ENCODE peak calls at places on chromosome 18, in ten cellular contexts. G is stimulated activated CD4-positive, alpha-beta T cell treated with anti-CD3 and anti-CD28 coated beads, Interleukin-2, amount 100 ng/mL, for 48 hours; M is NCI-H2029; E is HS-27A; I is aorta; J is NCI-H446; N is spleen; Y is 8988T; W is T1000; B is T-helper 1 cell. A is an unnamed sample.

GRCh38 chr18:55228191-55228590 is 268.9 kb upstream of the CCDC68 start:
- DNase-seq in E (no peak), Y (no peak), B (no peak), M (no peak), N (no peak), J (no peak), G (no peak), I (no peak), W (no peak), A (no peak)

GRCh38 chr18:8791171-8791651 is 85.9 kb downstream of the MTCL1 start:
- DNase-seq in B (no peak), M (no peak), J (no peak), W (no peak), Y (no peak), N (no peak), G (no peak), E (no peak), I (no peak), A (no peak)

GRCh38 chr18:4084501-4084900 is 370.6 kb downstream of the DLGAP1 start:
- DNase-seq in G (no peak), Y (no peak), J (no peak), B (no peak), E (no peak), W (no peak), I (no peak), N (no peak), M (no peak), A (no peak)

GRCh38 chr18:34971313-34971712 is 69.9 kb upstream of the MAPRE2 start:
- DNase-seq in J (no peak), N (no peak), W (no peak), I (no peak), E (no peak), B (no peak), Y (no peak), G (no peak), M (no peak), A (no peak)

GRCh38 chr18:11502368-11502767 is 107.0 kb upstream of the SLC35G4 start:
- DNase-seq in J (no peak), W (no peak), G (no peak), E (no peak), N (no peak), Y (no peak), I (no peak), B (no peak), M (no peak), A (no peak)

GRCh38 chr18:46179306-46179705 is 75.1 kb downstream of the HAUS1 start:
- DNase-seq in E (no peak), W (no peak), Y (no peak), G (no peak), B (no peak), N (no peak), I (no peak), M (no peak), J (no peak), A (no peak)

GRCh38 chr18:79508565-79509535 is 113.1 kb downstream of the NFATC1 start:
- DNase-seq in G (no peak), J (no peak), N (peak; percentile 89), I (peak; percentile 67), E (no peak), W (no peak), B (no peak), Y (no peak), M (no peak), A (peak; percentile 65)

GRCh38 chr18:28002841-28003240 is 174.1 kb downstream of the CDH2 start:
- DNase-seq in Y (no peak), N (no peak), I (no peak), E (no peak), B (no peak), G (no peak), M (no peak), W (no peak), J (no peak), A (no peak)

GRCh38 chr18:32310119-32310518 is 120.3 kb downstream of the MEP1B start:
- DNase-seq in B (no peak), N (no peak), I (no peak), E (no peak), M (no peak), W (no peak), G (no peak), J (no peak), Y (no peak), A (no peak)

GRCh38 chr18:23586249-23587196 is at the start of gene NPC1:
- DNase-seq in M (peak; percentile 64), Y (peak; percentile 100), B (peak; percentile 95), J (peak; percentile 89), E (peak; percentile 90), G (peak; percentile 90), W (peak; percentile 91), I (peak; percentile 98), N (peak; percentile 99), A (peak; percentile 97)

GRCh38 chr18:38909972-38910371 is 1344.4 kb upstream of the CELF4 start:
- DNase-seq in B (no peak), M (no peak), W (no peak), I (no peak), J (no peak), E (no peak), Y (no peak), N (no peak), G (no peak), A (no peak)